ENCODE peak calls at places on chromosomes 11 and 22, in six cellular contexts. X is frontal cortex; Q is activated naive CD8-positive, alpha-beta T cell treated with anti-CD3 and anti-CD28 coated beads, Interleukin-2, amount 10 ng/mL, durations not matched to agents 7 days and 5 days; H is GM23338; M is stromal cell of bone marrow; G is DMS 273 treated with DMSO at 0.1 percent for 48 hours. C is an unnamed sample.

GRCh38 chr22:23220485-23221350 is 40.4 kb downstream of the BCR start:
- DNase-seq in X (no peak), Q (peak; percentile 44), H (no peak), M (peak; percentile 40), G (no peak), C (peak; percentile 70)

GRCh38 chr11:132335311-132335710 is 964.9 kb downstream of the NTM start:
- DNase-seq in X (no peak), Q (no peak), H (no peak), M (no peak), G (no peak), C (no peak)

GRCh38 chr11:61066645-61067044 is 35.6 kb upstream of the CD5 start:
- DNase-seq in X (no peak), Q (no peak), H (no peak), M (no peak), G (no peak), C (no peak)

GRCh38 chr11:75198278-75198948 is 42.2 kb upstream of the TPBGL start:
- DNase-seq in X (no peak), Q (no peak), H (no peak), M (no peak), G (no peak), C (peak; percentile 40)

GRCh38 chr22:19292262-19293230 is 1.0 kb upstream of the CLTCL1 start:
- DNase-seq in X (no peak), Q (peak; percentile 56), H (no peak), M (peak; percentile 51), G (no peak), C (peak; percentile 64)

GRCh38 chr22:40176921-40177737 is 596 bp upstream of the TNRC6B start:
- DNase-seq in X (no peak), Q (peak; percentile 67), H (peak; percentile 79), M (no peak), G (peak; percentile 19), C (no peak)

GRCh38 chr22:44672632-44673031 is 29.4 kb upstream of the PRR5 start:
- DNase-seq in X (no peak), Q (no peak), H (no peak), M (no peak), G (no peak), C (no peak)

GRCh38 chr22:46613606-46613997 is 6.6 kb upstream of the GRAMD4 start:
- DNase-seq in X (no peak), Q (no peak), H (no peak), M (no peak), G (no peak), C (no peak)

GRCh38 chr11:9574556-9574805 is 1.0 kb downstream of the WEE1 start:
- DNase-seq in X (peak; percentile 20), Q (peak; percentile 57), H (peak; percentile 33), M (no peak), G (no peak), C (peak; percentile 72)

GRCh38 chr11:45079943-45080719 is 66.3 kb upstream of the PRDM11 start:
- DNase-seq in X (peak; percentile 27), Q (peak; percentile 64), H (no peak), M (no peak), G (no peak), C (no peak)

GRCh38 chr11:107370390-107370789 is 87.2 kb downstream of the CWF19L2 start:
- DNase-seq in X (no peak), Q (no peak), H (no peak), M (peak; percentile 14), G (no peak), C (no peak)